ENCODE peak calls at places on chromosomes 13 and 19, in seven cellular contexts. J, Q, L, Y, F, N and R are unnamed samples.

GRCh38 chr19:21022996-21023395 is 2.5 kb downstream of the ZNF430 start:
- DNase-seq in N (peak; percentile 30), Q (no peak), J (no peak), F (no peak), L (peak; percentile 6), Y (peak; percentile 80), R (no peak)

GRCh38 chr19:27765912-27766725 is 1446.8 kb downstream of the UQCRFS1 start:
- DNase-seq in F (no peak), L (no peak), J (no peak), N (no peak), Q (no peak), Y (no peak), R (no peak)

GRCh38 chr13:97975280-97975850 is 21.9 kb downstream of the IPO5 start:
- DNase-seq in F (no peak), N (peak; percentile 41), Q (no peak), L (no peak), Y (no peak), J (no peak), R (no peak)

GRCh38 chr13:85228692-85229091 is 570.5 kb downstream of the SLITRK6 start:
- DNase-seq in J (no peak), F (no peak), N (no peak), Q (no peak), Y (no peak), L (no peak), R (no peak)

GRCh38 chr19:16022681-16023557 is 53.4 kb upstream of the TPM4 start:
- DNase-seq in J (no peak), Y (no peak), N (no peak), L (no peak), Q (no peak), F (no peak), R (no peak)

GRCh38 chr13:30857018-30857417 is 49.1 kb upstream of the MEDAG start:
- DNase-seq in Q (no peak), L (no peak), F (no peak), N (no peak), J (no peak), Y (no peak), R (no peak)

GRCh38 chr19:48490980-48491792 is 20.4 kb downstream of the LMTK3 start:
- DNase-seq in Q (no peak), L (peak; percentile 49), Y (no peak), N (peak; percentile 43), J (peak; percentile 62), F (peak; percentile 89), R (no peak)

GRCh38 chr19:16951529-16951928 is 62.7 kb downstream of the F2RL3 start:
- DNase-seq in J (no peak), L (no peak), Q (no peak), F (no peak), Y (no peak), N (no peak), R (no peak)

GRCh38 chr13:26132756-26133155 is 80.9 kb upstream of the SHISA2 start:
- DNase-seq in J (no peak), Q (no peak), L (no peak), N (no peak), Y (peak; percentile 42), F (peak; percentile 23), R (peak; percentile 5)

GRCh38 chr19:47187023-47187655 is 43.9 kb downstream of the BBC3 start:
- DNase-seq in N (peak; percentile 6), Q (no peak), Y (no peak), F (no peak), L (peak; percentile 13), J (no peak), R (no peak)

GRCh38 chr13:103898481-103898880 is 832.3 kb upstream of the SLC10A2 start:
- DNase-seq in F (no peak), Y (no peak), L (no peak), J (no peak), Q (no peak), N (no peak), R (no peak)

GRCh38 chr19:41328157-41328817 is 18.3 kb downstream of the CCDC97 start:
- DNase-seq in L (no peak), N (no peak), J (no peak), F (no peak), Q (no peak), Y (peak; percentile 21), R (no peak)

GRCh38 chr19:18746393-18747167 is 44.5 kb downstream of the COMP start:
- DNase-seq in N (no peak), Q (no peak), J (no peak), L (no peak), F (peak; percentile 77), Y (no peak), R (no peak)

GRCh38 chr19:34096020-34096915 is 76.0 kb upstream of the LSM14A start:
- DNase-seq in Q (no peak), L (no peak), J (no peak), F (peak; percentile 53), Y (peak; percentile 73), N (no peak), R (peak; percentile 51)

GRCh38 chr19:33459691-33460090 is 61.9 kb downstream of the PEPD start:
- DNase-seq in L (no peak), J (no peak), Q (peak; percentile 36), N (no peak), Y (no peak), F (no peak), R (no peak)

GRCh38 chr13:30831515-30831914 is 74.6 kb upstream of the MEDAG start:
- DNase-seq in F (no peak), L (no peak), Y (no peak), N (no peak), Q (no peak), J (no peak), R (no peak)

GRCh38 chr13:97498419-97498818 is 64.5 kb downstream of the RAP2A start:
- DNase-seq in Q (no peak), N (no peak), Y (no peak), F (no peak), J (no peak), L (no peak), R (no peak)

GRCh38 chr13:113802090-113802531 is 43.1 kb downstream of the TMEM255B start:
- DNase-seq in L (no peak), Q (peak; percentile 68), Y (peak; percentile 67), F (peak; percentile 90), N (no peak), J (no peak), R (peak; percentile 82)

GRCh38 chr13:22114630-22115311 is 443.9 kb downstream of the FGF9 start:
- DNase-seq in Q (no peak), Y (no peak), L (peak; percentile 25), J (peak; percentile 9), F (no peak), N (peak; percentile 12), R (no peak)

GRCh38 chr13:74132152-74132767 is 1.9 kb downstream of the KLF12 start:
- DNase-seq in Q (no peak), J (peak; percentile 41), N (no peak), F (no peak), Y (peak; percentile 25), L (no peak), R (no peak)

GRCh38 chr13:111215081-111216047 is 100.3 kb downstream of the ARHGEF7 start:
- DNase-seq in F (no peak), J (no peak), N (no peak), Q (no peak), Y (no peak), L (no peak), R (no peak)

GRCh38 chr19:17414097-17414496 is 5.8 kb upstream of the MVB12A start:
- DNase-seq in Y (no peak), L (no peak), J (no peak), Q (no peak), N (no peak), F (no peak), R (no peak)

GRCh38 chr13:35714588-35714987 is 238.1 kb upstream of the MAB21L1 start:
- DNase-seq in N (no peak), Y (no peak), F (no peak), L (no peak), J (no peak), Q (no peak), R (peak; percentile 93)

GRCh38 chr13:104737713-104738112 is 1671.5 kb upstream of the SLC10A2 start:
- DNase-seq in Q (no peak), L (no peak), F (no peak), Y (peak; percentile 1), J (no peak), N (no peak), R (no peak)

GRCh38 chr13:52723181-52723580 is 16.4 kb downstream of the CNMD start:
- DNase-seq in L (no peak), N (no peak), F (no peak), Y (no peak), Q (no peak), J (no peak), R (no peak)